ENCODE peak calls at places on chromosomes 11 and 22, in four cellular contexts. T, N, X and A are unnamed samples.
A peak's percentile ranks its signal among the peaks of the same experiment; 100 is the strongest.

GRCh38 chr11:67001332-67001731 is 21.6 kb upstream of the SYT12 start:
- DNase-seq in T (no peak), N (no peak), X (no peak), A (no peak)

GRCh38 chr11:122706689-122707088 is 51.2 kb downstream of the UBASH3B start:
- DNase-seq in T (no peak), N (peak; percentile 79), X (no peak), A (no peak)

GRCh38 chr11:118230088-118230487 is 5.3 kb upstream of the JAML start:
- DNase-seq in T (no peak), N (no peak), X (no peak), A (no peak)

GRCh38 chr11:84103096-84103495 is 816.9 kb upstream of the CCDC90B start:
- DNase-seq in T (no peak), N (no peak), X (no peak), A (no peak)

GRCh38 chr11:91981995-91982394 is 242.6 kb upstream of the FAT3 start:
- DNase-seq in T (peak; percentile 57), N (peak; percentile 0), X (no peak), A (peak; percentile 58)

GRCh38 chr22:46701262-46701661 is 36.8 kb downstream of the CERK start:
- DNase-seq in T (no peak), N (no peak), X (no peak), A (no peak)

GRCh38 chr22:19419464-19420178 is 11.9 kb downstream of the HIRA start:
- DNase-seq in T (no peak), N (no peak), X (peak; percentile 93), A (no peak)

GRCh38 chr11:69278091-69278867 is 15.7 kb upstream of the MYEOV start:
- DNase-seq in T (no peak), N (no peak), X (no peak), A (no peak)

GRCh38 chr22:49880281-49880680 is 26.6 kb downstream of the ZBED4 start:
- DNase-seq in T (no peak), N (no peak), X (no peak), A (no peak)

GRCh38 chr22:23072035-23072910 is 2.0 kb downstream of the GNAZ start:
- DNase-seq in T (no peak), N (peak; percentile 77), X (no peak), A (peak; percentile 19)

GRCh38 chr22:21082248-21082647 is 36.5 kb downstream of the LRRC74B start:
- DNase-seq in T (no peak), N (peak; percentile 42), X (no peak), A (no peak)

GRCh38 chr22:25930083-25930482 is 188.1 kb downstream of the MYO18B start:
- DNase-seq in T (no peak), N (no peak), X (no peak), A (no peak)

GRCh38 chr11:2269601-2270321 is 627 bp downstream of the ASCL2 start:
- DNase-seq in T (peak; percentile 27), N (peak; percentile 35), X (peak; percentile 43), A (peak; percentile 61)

GRCh38 chr11:110525883-110526282 is 96.1 kb downstream of the FDX1 start:
- DNase-seq in T (no peak), N (peak; percentile 57), X (no peak), A (peak; percentile 70)

GRCh38 chr22:25869771-25870170 is 127.8 kb downstream of the MYO18B start:
- DNase-seq in T (no peak), N (no peak), X (no peak), A (no peak)

GRCh38 chr11:79045811-79046304 is 395.0 kb downstream of the TENM4 start:
- DNase-seq in T (no peak), N (no peak), X (no peak), A (no peak)

GRCh38 chr11:90243534-90243933 is 20.7 kb upstream of the CHORDC1 start:
- DNase-seq in T (no peak), N (no peak), X (no peak), A (no peak)

GRCh38 chr11:68275721-68276488 is 4.1 kb upstream of the C11orf24 start:
- DNase-seq in T (no peak), N (no peak), X (no peak), A (no peak)

GRCh38 chr11:90639687-90640086 is 416.8 kb upstream of the CHORDC1 start:
- DNase-seq in T (no peak), N (peak; percentile 17), X (no peak), A (no peak)

GRCh38 chr11:103532133-103532788 is 423.0 kb downstream of the DYNC2H1 start:
- DNase-seq in T (no peak), N (peak; percentile 71), X (no peak), A (no peak)

GRCh38 chr11:130675917-130676316 is 227.5 kb downstream of the ADAMTS15 start:
- DNase-seq in T (no peak), N (no peak), X (no peak), A (no peak)

GRCh38 chr11:68550485-68550817 is 89.9 kb downstream of the PPP6R3 start:
- DNase-seq in T (no peak), N (peak; percentile 15), X (no peak), A (no peak)

GRCh38 chr11:107653077-107653476 is 58.8 kb downstream of the SLN start:
- DNase-seq in T (no peak), N (peak; percentile 37), X (no peak), A (no peak)

DNA sequence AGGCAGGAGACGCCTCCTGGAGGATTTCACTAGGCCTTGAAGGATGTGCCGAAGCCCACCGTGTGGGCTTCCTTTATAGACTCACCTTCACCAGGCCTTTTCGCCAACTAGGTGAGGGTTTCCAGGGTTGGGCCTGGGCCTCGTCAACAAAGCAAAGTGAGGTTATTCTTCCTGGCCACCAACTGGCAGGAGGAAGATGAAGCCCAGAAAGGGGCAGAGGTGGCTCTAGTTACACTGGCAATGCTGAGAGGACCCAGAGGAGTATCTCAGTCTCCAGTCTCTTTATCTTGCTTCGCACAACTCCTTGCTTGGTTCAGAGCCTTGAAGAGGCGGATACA is 400 bp upstream of the RELT start:
- DNase-seq in T (no peak), N (no peak), X (no peak), A (no peak)
- H3K4me3 ChIP-seq in T (no peak overlapping the region), N (peak overlapping the region; percentile 89), X (peak overlapping the region; percentile 95), A (peak overlapping the region; percentile 89)

DNA sequence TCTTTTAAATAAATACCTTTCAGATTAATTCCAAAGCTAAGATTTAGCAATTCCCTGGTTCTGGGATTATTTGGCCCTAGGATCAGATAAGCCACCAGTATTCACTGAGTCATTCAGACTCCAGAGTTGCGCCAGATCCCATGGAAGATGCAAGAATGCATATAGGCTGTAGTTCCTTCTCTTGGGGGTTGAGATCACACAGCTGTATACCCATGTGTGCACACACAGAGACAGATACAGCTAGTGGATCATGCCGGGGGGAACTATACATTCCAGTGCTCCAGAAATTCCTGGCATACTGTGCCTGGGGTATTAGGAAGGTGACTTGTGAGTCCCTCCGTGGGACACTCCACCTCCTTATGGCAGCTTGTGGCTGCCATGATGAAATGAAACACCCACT is 75.4 kb downstream of the ZBTB16 start:
- DNase-seq in T (no peak), N (peak; percentile 89), X (no peak), A (no peak)
- H3K4me1 ChIP-seq in T (peaks cover 98% of the 10 kb centered on the region), N (peaks cover 91% of the 10 kb centered on the region), X (no peaks in the 10 kb centered on the region), A (peaks cover 97% of the 10 kb centered on the region)

GRCh38 chr22:48755332-48755949 is 1072.2 kb downstream of the BRD1 start:
- DNase-seq in T (no peak), N (no peak), X (no peak), A (no peak)
- H3K27me3 ChIP-seq in T (no peaks in the 10 kb centered on the region), N (no peaks in the 10 kb centered on the region), X (peaks cover 20% of the 10 kb centered on the region), A (no peaks in the 10 kb centered on the region)

GRCh38 chr22:41919357-41920224 is 4.7 kb upstream of the SHISA8 start:
- DNase-seq in T (peak; percentile 67), N (peak; percentile 35), X (peak; percentile 62), A (peak; percentile 64)
- H3K4me3 ChIP-seq in T (no peak overlapping the region), N (peak overlapping the region; percentile 66), X (peak overlapping the region; percentile 11), A (peak overlapping the region; percentile 68)

GRCh38 chr22:39230261-39231196 is 14.3 kb downstream of the PDGFB start:
- DNase-seq in T (no peak), N (no peak), X (no peak), A (peak; percentile 57)

GRCh38 chr22:39232246-39232645 is 12.5 kb downstream of the PDGFB start:
- DNase-seq in T (no peak), N (no peak), X (no peak), A (no peak)

GRCh38 chr22:39229688-39230260 is 15.0 kb downstream of the PDGFB start:
- DNase-seq in T (no peak), N (no peak), X (no peak), A (peak; percentile 36)

GRCh38 chr22:39232806-39233735 is 11.7 kb downstream of the PDGFB start:
- DNase-seq in T (no peak), N (no peak), X (no peak), A (no peak)

GRCh38 chr22:39231197-39231950 is 13.4 kb downstream of the PDGFB start:
- DNase-seq in T (no peak), N (no peak), X (no peak), A (no peak)
- H3K4me1 ChIP-seq in T (peaks cover 30% of the 10 kb centered on the region), N (peaks cover 8% of the 10 kb centered on the region), X (peaks cover 44% of the 10 kb centered on the region), A (peaks cover 60% of the 10 kb centered on the region)

DNA sequence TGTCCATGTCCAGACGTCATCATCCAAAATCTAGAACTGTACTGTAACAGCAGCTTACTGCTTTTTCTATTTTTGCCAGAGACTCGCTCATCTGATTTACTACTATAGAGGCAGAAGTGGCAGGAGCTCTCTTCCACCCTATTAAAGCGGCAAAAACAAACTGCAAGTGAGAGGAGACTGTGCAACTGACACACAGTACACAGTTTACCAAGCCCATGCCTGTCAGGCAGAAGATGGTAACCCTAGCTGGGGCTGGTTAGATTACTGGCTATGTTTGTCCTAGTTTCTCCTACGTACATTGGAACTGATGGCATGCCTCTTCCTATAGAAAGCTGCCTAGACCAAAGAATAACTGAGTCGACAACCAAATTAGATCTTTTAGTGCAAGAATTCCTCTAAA is 51.8 kb downstream of the CELF1 start:
- DNase-seq in T (no peak), N (no peak), X (no peak), A (no peak)
- H3K27me3 ChIP-seq in T (no peaks in the 10 kb centered on the region), N (no peaks in the 10 kb centered on the region), X (no peaks in the 10 kb centered on the region), A (no peaks in the 10 kb centered on the region)

GRCh38 chr11:61008971-61009370 is 37.5 kb downstream of the CD6 start:
- DNase-seq in T (no peak), N (no peak), X (no peak), A (no peak)

GRCh38 chr11:61004841-61005240 is 33.4 kb downstream of the CD6 start:
- DNase-seq in T (no peak), N (no peak), X (no peak), A (no peak)

GRCh38 chr11:61007971-61008896 is 36.8 kb downstream of the CD6 start:
- DNase-seq in T (no peak), N (no peak), X (no peak), A (no peak)

GRCh38 chr11:61009392-61010275 is 38.2 kb downstream of the CD6 start:
- DNase-seq in T (no peak), N (no peak), X (no peak), A (no peak)

GRCh38 chr11:61007383-61007970 is 36.0 kb downstream of the CD6 start:
- DNase-seq in T (no peak), N (peak; percentile 10), X (no peak), A (no peak)
- H3K4me3 ChIP-seq in T (no peak overlapping the region), N (peak overlapping the region; percentile 60), X (no peak overlapping the region), A (peak overlapping the region; percentile 60)

DNA sequence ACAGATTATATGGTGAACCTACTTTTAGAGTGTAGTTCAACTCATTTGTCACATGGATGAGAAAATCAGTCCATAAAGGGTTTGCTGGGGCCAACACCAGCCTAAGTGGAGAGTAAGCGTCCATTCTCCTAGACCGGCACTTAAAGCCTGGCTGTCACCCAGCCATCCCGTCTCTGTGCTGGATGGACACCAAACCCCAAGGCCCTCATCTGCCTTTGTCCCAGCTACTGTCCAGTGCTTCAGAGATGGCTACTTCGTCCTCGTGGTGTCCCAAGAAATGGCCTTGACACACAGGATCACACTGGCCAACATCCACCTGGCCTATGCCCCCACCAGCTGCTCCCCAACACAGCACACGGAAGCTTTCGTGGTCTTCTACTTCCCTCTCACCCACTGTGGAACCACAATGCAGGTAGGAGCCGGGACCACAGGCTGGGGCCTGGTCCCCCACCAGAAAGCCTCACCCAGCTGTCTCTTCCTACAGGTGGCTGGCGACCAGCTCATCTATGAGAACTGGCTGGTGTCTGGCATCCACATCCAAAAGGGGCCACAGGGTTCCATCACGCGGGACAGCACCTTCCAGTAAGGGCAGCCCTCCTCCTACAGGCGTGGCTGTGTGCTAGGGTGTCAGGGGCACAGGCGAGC is 3.5 kb downstream of the ZP1 start:
- DNase-seq in T (no peak), N (no peak), X (no peak), A (no peak)
- H3K4me1 ChIP-seq in T (peaks cover 22% of the 10 kb centered on the region), N (peaks cover 27% of the 10 kb centered on the region), X (peaks cover 26% of the 10 kb centered on the region), A (peaks cover 39% of the 10 kb centered on the region)